ENCODE peak calls at places on chromosomes 13 and 19, in eight cellular contexts. I, U, B, D, N, T, K and Q are unnamed samples.

GRCh38 chr13:46348976-46349375 is 38.1 kb downstream of the RUBCNL start:
- DNase-seq in B (no peak), K (no peak), D (no peak), I (no peak), U (no peak), N (no peak), T (no peak), Q (no peak)

GRCh38 chr19:43489310-43489709 is 15.2 kb downstream of the PHLDB3 start:
- DNase-seq in K (no peak), T (no peak), U (no peak), B (no peak), N (no peak), I (no peak), D (no peak), Q (no peak)

GRCh38 chr19:1410136-1410786 is 2.9 kb downstream of the DAZAP1 start:
- DNase-seq in N (no peak), D (no peak), I (no peak), B (no peak), U (no peak), T (no peak), K (no peak), Q (no peak)

GRCh38 chr13:44013666-44014291 is 134.1 kb downstream of the LACC1 start:
- DNase-seq in B (no peak), N (no peak), K (peak), T (no peak), D (no peak), U (no peak), I (no peak), Q (no peak)

GRCh38 chr13:114032121-114032799 is 58.4 kb upstream of the C13orf46 start:
- DNase-seq in B (no peak), K (peak), D (no peak), I (no peak), U (no peak), T (peak), N (no peak), Q (no peak)

GRCh38 chr13:112010714-112011113 is 56.2 kb upstream of the SOX1 start:
- DNase-seq in U (no peak), B (no peak), N (peak), D (no peak), I (no peak), K (no peak), T (no peak), Q (no peak)

GRCh38 chr19:48513289-48514122 is 1.9 kb upstream of the LMTK3 start:
- DNase-seq in U (peak), K (no peak), N (peak), B (peak), T (no peak), I (peak), D (peak), Q (peak)

GRCh38 chr19:17479325-17479791 is 9.0 kb downstream of the SLC27A1 start:
- DNase-seq in B (no peak), I (no peak), U (no peak), N (no peak), D (no peak), T (no peak), K (no peak), Q (no peak)

GRCh38 chr19:14149509-14149994 is 13.2 kb upstream of the ASF1B start:
- DNase-seq in D (peak), B (peak), I (no peak), U (no peak), T (peak), K (peak), N (peak), Q (peak)

GRCh38 chr19:41175825-41176734 is 16.9 kb upstream of the CYP2S1 start:
- DNase-seq in B (peak), U (peak), T (no peak), K (peak), I (peak), D (peak), N (no peak), Q (no peak)

GRCh38 chr19:53275480-53275879 is 8.0 kb upstream of the VN1R4 start:
- DNase-seq in T (no peak), U (no peak), N (no peak), D (no peak), I (no peak), K (no peak), B (no peak), Q (no peak)

GRCh38 chr13:113771709-113772331 is 12.8 kb downstream of the TMEM255B start:
- DNase-seq in T (no peak), N (no peak), B (no peak), U (no peak), K (no peak), D (no peak), I (no peak), Q (no peak)

GRCh38 chr13:29111446-29111845 is 291.3 kb downstream of the MTUS2 start:
- DNase-seq in N (no peak), D (no peak), B (no peak), T (no peak), U (no peak), I (no peak), K (no peak), Q (no peak)

GRCh38 chr13:38308736-38309135 is 40.9 kb upstream of the UFM1 start:
- DNase-seq in I (no peak), B (no peak), N (no peak), K (no peak), U (no peak), T (no peak), D (no peak), Q (no peak)

GRCh38 chr13:100543872-100544602 is 44.6 kb downstream of the GGACT start:
- DNase-seq in T (no peak), I (no peak), B (no peak), N (peak), U (no peak), K (no peak), D (no peak), Q (no peak)

GRCh38 chr19:58579473-58580142 is 6.5 kb upstream of the MZF1 start:
- DNase-seq in N (no peak), T (no peak), B (no peak), D (no peak), U (no peak), K (no peak), I (peak), Q (no peak)

GRCh38 chr13:45374917-45375316 is 33.9 kb upstream of the TPT1 start:
- DNase-seq in D (no peak), U (no peak), N (no peak), K (no peak), B (no peak), I (no peak), T (no peak), Q (no peak)

GRCh38 chr19:48745208-48745995 is 1.3 kb downstream of the IZUMO1 start:
- DNase-seq in B (peak), N (no peak), K (peak), U (peak), I (no peak), T (peak), D (no peak), Q (peak)

GRCh38 chr13:99854376-99854775 is 117.2 kb downstream of the ZIC5 start:
- DNase-seq in N (no peak), D (no peak), I (no peak), B (no peak), K (no peak), T (no peak), U (no peak), Q (no peak)

GRCh38 chr19:41879670-41880328 is 2.7 kb downstream of the CD79A start:
- DNase-seq in D (no peak), T (no peak), B (no peak), U (no peak), K (no peak), N (no peak), I (no peak), Q (no peak)

GRCh38 chr19:30214651-30215051 is 157.5 kb upstream of the ZNF536 start:
- DNase-seq in D (no peak), N (no peak), I (no peak), T (no peak), K (no peak), B (no peak), U (no peak), Q (no peak)

GRCh38 chr19:54426291-54426918 is 11.1 kb downstream of the TTYH1 start:
- DNase-seq in U (no peak), I (no peak), D (no peak), T (no peak), N (peak), B (no peak), K (no peak), Q (no peak)

GRCh38 chr19:58399903-58400637 is 4.6 kb downstream of the RNF225 start:
- DNase-seq in N (peak), B (no peak), D (no peak), K (no peak), U (no peak), I (no peak), T (no peak), Q (no peak)

GRCh38 chr13:51584731-51585191 is 499 bp downstream of the WDFY2 start:
- DNase-seq in T (peak), N (peak), B (peak), D (no peak), I (peak), U (peak), K (peak), Q (peak)

GRCh38 chr13:91184244-91184926 is 163.1 kb upstream of the MIR17HG start:
- DNase-seq in B (no peak), I (no peak), D (no peak), N (no peak), U (no peak), K (no peak), T (no peak), Q (no peak)

GRCh38 chr13:113776231-113777125 is 17.5 kb downstream of the TMEM255B start:
- DNase-seq in T (no peak), K (no peak), U (no peak), I (peak), N (peak), D (no peak), B (peak), Q (no peak)

GRCh38 chr19:21143428-21143827 is 1.6 kb downstream of the ZNF431 start:
- DNase-seq in U (no peak), D (no peak), B (no peak), I (no peak), T (no peak), K (no peak), N (no peak), Q (no peak)

GRCh38 chr19:55585658-55586339 is 5.2 kb upstream of the ZNF579 start:
- DNase-seq in N (peak), K (peak), B (peak), D (peak), I (peak), U (peak), T (peak), Q (peak)

GRCh38 chr13:59837101-59837500 is 326.6 kb downstream of the DIAPH3 start:
- DNase-seq in D (no peak), B (no peak), T (no peak), U (no peak), N (no peak), K (no peak), I (no peak), Q (no peak)

GRCh38 chr19:44553478-44554171 is 24.1 kb upstream of the CEACAM20 start:
- DNase-seq in B (no peak), K (no peak), I (no peak), D (no peak), N (no peak), U (no peak), T (no peak), Q (no peak)

GRCh38 chr13:49063526-49063925 is 87.8 kb downstream of the FNDC3A start:
- DNase-seq in B (no peak), I (no peak), D (no peak), U (no peak), T (no peak), N (no peak), K (no peak), Q (no peak)

GRCh38 chr13:40801255-40802217 is 12.1 kb downstream of the SLC25A15 start:
- DNase-seq in T (no peak), K (no peak), I (no peak), B (no peak), D (no peak), U (no peak), N (no peak), Q (no peak)

GRCh38 chr13:30032263-30032662 is 181.8 kb upstream of the UBL3 start:
- DNase-seq in K (no peak), T (no peak), I (no peak), N (no peak), U (no peak), D (no peak), B (no peak), Q (no peak)

GRCh38 chr19:24054044-24054935 is 32.7 kb upstream of the ZNF254 start:
- DNase-seq in T (no peak), D (no peak), I (no peak), K (no peak), B (no peak), N (no peak), U (no peak), Q (no peak)

GRCh38 chr13:95275322-95276118 is 25.7 kb downstream of the ABCC4 start:
- DNase-seq in T (no peak), K (no peak), D (no peak), I (no peak), U (no peak), N (peak), B (peak), Q (no peak)

GRCh38 chr19:51242881-51243280 is 8.0 kb upstream of the SIGLECL1 start:
- DNase-seq in T (no peak), N (no peak), K (no peak), B (no peak), I (no peak), U (no peak), D (no peak), Q (no peak)

GRCh38 chr19:49327878-49328544 is 3.0 kb upstream of the SLC6A16 start:
- DNase-seq in I (peak), K (no peak), T (no peak), B (no peak), U (peak), D (no peak), N (no peak), Q (no peak)

DNA sequence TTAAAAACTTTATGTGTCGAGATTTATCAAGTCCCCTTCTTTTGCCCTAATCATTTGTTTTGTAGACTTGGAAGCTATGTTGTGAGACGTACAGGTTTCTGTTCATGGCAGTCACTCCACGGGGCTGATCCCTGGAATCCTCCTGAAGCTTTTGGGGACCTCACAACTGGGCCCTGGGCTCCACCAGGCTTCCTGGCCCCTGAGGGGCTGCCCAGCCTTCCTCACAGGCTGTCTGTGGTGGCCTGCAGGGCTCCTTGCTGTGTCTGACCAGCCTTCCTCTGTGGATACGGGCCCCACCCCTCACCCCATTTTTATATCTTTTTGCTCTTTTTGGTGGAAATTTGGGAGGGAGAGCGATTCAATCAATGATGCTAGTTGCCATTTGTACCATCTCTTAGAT is 38.1 kb downstream of the CHST8 start:
- DNase-seq in B (no peak), I (no peak), N (peak), D (no peak), K (no peak), T (no peak), U (no peak), Q (no peak)
- H3K27ac ChIP-seq in B (no peak), I (no peak), N (no peak), D (no peak), K (no peak), T (no peak), U (no peak), Q (no peak)

GRCh38 chr19:35607661-35608060 is 4.9 kb upstream of the HAUS5 start:
- DNase-seq in I (no peak), K (no peak), D (no peak), B (no peak), N (no peak), U (no peak), T (no peak), Q (no peak)

GRCh38 chr19:35608250-35608649 is 4.3 kb upstream of the HAUS5 start:
- DNase-seq in B (no peak), T (no peak), D (no peak), K (no peak), U (no peak), I (no peak), N (no peak), Q (no peak)

GRCh38 chr19:35612559-35613321 is at the start of gene HAUS5:
- DNase-seq in B (peak), T (peak), D (peak), N (peak), U (peak), K (peak), I (peak), Q (peak)

GRCh38 chr19:35612224-35612558 is 344 bp upstream of the HAUS5 start:
- DNase-seq in T (no peak), N (no peak), K (no peak), B (no peak), U (no peak), D (no peak), I (no peak), Q (no peak)

GRCh38 chr19:35609881-35610353 is 2.6 kb upstream of the HAUS5 start:
- DNase-seq in D (no peak), U (no peak), T (no peak), N (no peak), I (no peak), B (no peak), K (no peak), Q (no peak)
- H3K27ac ChIP-seq in D (no peak), U (no peak), T (no peak), N (no peak), I (no peak), B (no peak), K (no peak), Q (no peak)

DNA sequence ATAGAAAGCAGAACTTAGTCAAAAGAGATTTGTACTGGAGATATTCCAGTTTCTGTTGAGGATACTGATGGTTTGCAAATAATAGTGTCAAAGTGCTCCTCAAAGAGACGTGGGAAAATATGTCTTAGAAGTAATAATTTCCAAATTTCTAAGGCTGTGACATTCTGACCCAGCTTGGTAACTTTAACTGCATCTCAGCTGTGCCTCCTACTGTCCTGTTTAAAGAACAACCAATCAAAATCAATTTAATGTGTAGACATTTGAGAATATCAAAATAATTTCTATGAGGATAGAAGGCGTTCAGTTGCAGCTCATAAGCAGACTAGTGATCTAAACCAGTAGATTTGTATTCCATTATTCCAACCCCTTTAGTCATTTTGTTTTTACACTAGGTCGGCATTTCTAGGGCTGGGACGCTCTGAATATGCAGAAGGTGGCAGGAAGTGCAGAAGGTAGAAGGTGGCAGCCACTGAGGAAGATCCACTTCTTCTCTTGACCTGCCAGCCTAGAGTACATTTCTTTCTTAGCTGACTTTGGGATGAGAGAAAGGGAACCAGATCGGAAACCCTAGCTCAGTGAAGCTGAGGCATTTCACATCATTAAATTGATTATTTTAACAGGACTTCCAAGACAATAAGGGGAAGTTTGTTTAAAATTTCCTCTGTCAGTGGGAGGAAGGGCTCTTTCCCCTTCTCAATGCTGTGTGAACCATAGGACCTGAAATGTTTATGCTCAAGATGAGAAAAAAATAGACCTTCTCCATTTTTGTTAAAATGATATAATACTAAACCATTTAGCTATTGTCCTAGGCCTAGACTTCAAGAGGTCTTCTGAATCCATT is 67.5 kb downstream of the COL4A1 start:
- DNase-seq in I (no peak), N (no peak), B (no peak), K (no peak), U (no peak), T (no peak), D (no peak), Q (no peak)
- H3K27ac ChIP-seq in I (no peak), N (peak), B (peak), K (peak), U (peak), T (no peak), D (no peak), Q (no peak)

DNA sequence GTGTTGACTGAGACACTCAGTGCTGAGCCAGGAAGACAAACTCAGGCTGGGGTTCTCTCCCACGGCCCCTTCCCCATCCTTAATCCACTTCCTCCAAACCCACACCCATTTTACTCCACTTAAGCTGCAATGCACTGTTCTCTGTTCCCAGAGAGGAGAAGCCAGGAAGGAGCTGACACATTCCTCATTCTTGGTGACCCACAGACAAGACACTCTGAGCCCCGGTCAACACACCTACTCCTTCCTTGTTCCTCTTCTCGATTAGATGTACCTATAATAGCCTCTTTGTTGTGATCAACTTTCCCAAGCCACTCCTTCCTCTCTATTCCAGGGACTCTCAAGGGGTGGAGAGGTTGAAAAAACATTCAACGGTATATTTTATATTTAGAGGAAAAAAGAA is 47.1 kb downstream of the INSR start:
- DNase-seq in K (no peak), N (no peak), T (no peak), U (no peak), B (no peak), I (no peak), D (no peak), Q (no peak)
- H3K27ac ChIP-seq in K (peak), N (peak), T (peak), U (peak), B (no peak), I (no peak), D (no peak), Q (no peak)

GRCh38 chr19:12112238-12112637 is 27.9 kb downstream of the ZNF20 start:
- DNase-seq in T (no peak), D (no peak), U (no peak), I (no peak), K (no peak), B (no peak), N (no peak), Q (no peak)
- H3K27ac ChIP-seq in T (no peak), D (no peak), U (no peak), I (no peak), K (no peak), B (no peak), N (no peak), Q (no peak)